ENCODE peak calls at places on chromosome 5, in four cellular contexts. B is Peyer's patch, V is tibial nerve, G is amygdala. L is an unnamed sample.

GRCh38 chr5:83251849-83252248 is 174.5 kb downstream of the XRCC4 start:
- DNase-seq in G (no peak), V (no peak), B (no peak), L (no peak)

GRCh38 chr5:143985832-143986485 is 174.0 kb downstream of the HMHB1 start:
- DNase-seq in G (no peak), V (no peak), B (no peak), L (no peak)

GRCh38 chr5:140246378-140247122 is 56.4 kb downstream of the PFDN1 start:
- DNase-seq in B (no peak), G (peak), V (no peak), L (no peak)

GRCh38 chr5:173236531-173237501 is 1.8 kb upstream of the NKX2-5 start:
- DNase-seq in B (no peak), V (no peak), G (no peak), L (no peak)

GRCh38 chr5:141692533-141692888 is 10.5 kb upstream of the ARAP3 start:
- DNase-seq in G (no peak), V (no peak), B (no peak), L (no peak)

GRCh38 chr5:89313804-89314588 is 431.0 kb upstream of the MEF2C start:
- DNase-seq in G (no peak), B (no peak), V (no peak), L (no peak)

GRCh38 chr5:13865317-13865716 is 79.2 kb downstream of the DNAH5 start:
- DNase-seq in B (no peak), V (no peak), G (no peak), L (no peak)

GRCh38 chr5:135326296-135327240 is 72.5 kb downstream of the MACROH2A1 start:
- DNase-seq in V (no peak), G (no peak), B (no peak), L (no peak)

GRCh38 chr5:143162810-143163209 is 240.7 kb downstream of the NR3C1 start:
- DNase-seq in V (no peak), G (no peak), B (no peak), L (no peak)

GRCh38 chr5:76471994-76472337 is 68.9 kb downstream of the IQGAP2 start:
- DNase-seq in B (no peak), V (no peak), G (no peak), L (peak)

GRCh38 chr5:175576591-175576990 is 81.3 kb upstream of the HRH2 start:
- DNase-seq in G (no peak), B (no peak), V (no peak), L (no peak)

GRCh38 chr5:82562696-82563240 is 284.6 kb upstream of the RPS23 start:
- DNase-seq in B (no peak), G (no peak), V (no peak), L (no peak)

GRCh38 chr5:167245871-167246270 is 1045.6 kb upstream of the WWC1 start:
- DNase-seq in B (no peak), V (no peak), G (no peak), L (no peak)

GRCh38 chr5:143812085-143812705 is at the start of gene HMHB1:
- DNase-seq in G (no peak), V (no peak), B (no peak), L (no peak)

GRCh38 chr5:42573386-42573785 is 150.1 kb downstream of the GHR start:
- DNase-seq in B (no peak), V (no peak), G (no peak), L (peak)

GRCh38 chr5:179319741-179320281 is 25.4 kb downstream of the ADAMTS2 start:
- DNase-seq in G (no peak), V (no peak), B (no peak), L (peak)

GRCh38 chr5:5231576-5231975 is 91.4 kb downstream of the ADAMTS16 start:
- DNase-seq in V (no peak), B (no peak), G (no peak), L (no peak)

GRCh38 chr5:173644700-173645436 is 28.4 kb upstream of the BOD1 start:
- DNase-seq in B (no peak), V (no peak), G (no peak), L (no peak)

GRCh38 chr5:109704255-109704952 is 14.7 kb downstream of the MAN2A1 start:
- DNase-seq in G (no peak), V (no peak), B (no peak), L (no peak)

GRCh38 chr5:179267671-179268071 is 77.6 kb downstream of the ADAMTS2 start:
- DNase-seq in G (no peak), B (no peak), V (peak), L (no peak)

GRCh38 chr5:170740586-170741205 is 42.8 kb upstream of the GABRP start:
- DNase-seq in V (no peak), G (no peak), B (no peak), L (no peak)

GRCh38 chr5:124353016-124353415 is 393.4 kb downstream of the ZNF608 start:
- DNase-seq in V (no peak), G (no peak), B (no peak), L (no peak)

GRCh38 chr5:67297802-67298532 is 101.4 kb upstream of the CD180 start:
- DNase-seq in V (no peak), G (no peak), B (no peak), L (no peak)

GRCh38 chr5:107512029-107512428 is 158.7 kb downstream of the EFNA5 start:
- DNase-seq in B (no peak), V (no peak), G (no peak), L (no peak)

GRCh38 chr5:179403426-179404147 is 58.3 kb upstream of the ADAMTS2 start:
- DNase-seq in B (no peak), V (no peak), G (no peak), L (peak)

GRCh38 chr5:36878421-36879088 is 2.0 kb downstream of the NIPBL start:
- DNase-seq in V (no peak), B (no peak), G (peak), L (no peak)

GRCh38 chr5:21142791-21143190 is 1154.8 kb upstream of the CDH18 start:
- DNase-seq in V (no peak), B (no peak), G (no peak), L (no peak)

GRCh38 chr5:115379622-115380344 is 83.3 kb upstream of the CCDC112 start:
- DNase-seq in V (no peak), B (no peak), G (no peak), L (no peak)

GRCh38 chr5:165209101-165209727 is 1703.8 kb downstream of the MAT2B start:
- DNase-seq in V (no peak), G (no peak), B (no peak), L (no peak)

GRCh38 chr5:175380701-175381100 is 63.3 kb downstream of the DRD1 start:
- DNase-seq in V (no peak), B (no peak), G (no peak), L (no peak)

GRCh38 chr5:122515709-122516431 is 203.8 kb downstream of the SNCAIP start:
- DNase-seq in B (peak), G (peak), V (no peak), L (peak)

GRCh38 chr5:8906303-8906967 is 639.4 kb downstream of the SEMA5A start:
- DNase-seq in B (no peak), V (no peak), G (no peak), L (no peak)

GRCh38 chr5:21661129-21661528 is 1192.0 kb downstream of the CDH12 start:
- DNase-seq in B (no peak), V (no peak), G (no peak), L (no peak)

GRCh38 chr5:148796931-148797330 is 29.5 kb upstream of the ADRB2 start:
- DNase-seq in V (no peak), B (no peak), G (no peak), L (no peak)

GRCh38 chr5:172159016-172159415 is 29.0 kb downstream of the STK10 start:
- DNase-seq in V (no peak), B (no peak), G (no peak), L (no peak)

L was measured in right lobe of liver.